ENCODE peak calls at places on chromosomes 2 and 18, in five cellular contexts. M is gastrocnemius medialis, Y is ovary, K is IMR-90, P is heart left ventricle. F is an unnamed sample.

GRCh38 chr2:24287171-24287570 is 73.2 kb downstream of the ITSN2 start:
- DNase-seq in M (no peak), Y (no peak), P (no peak), K (no peak), F (no peak)

GRCh38 chr2:138455275-138455674 is 46.3 kb upstream of the SPOPL start:
- DNase-seq in P (no peak), Y (no peak), K (no peak), M (no peak), F (no peak)

GRCh38 chr2:177763532-177764265 is 308.9 kb downstream of the PDE11A start:
- DNase-seq in K (peak), M (peak), P (peak), Y (peak), F (peak)

GRCh38 chr2:199946836-199947235 is 8.5 kb downstream of the TYW5 start:
- DNase-seq in Y (no peak), M (no peak), P (no peak), K (no peak), F (no peak)

GRCh38 chr18:12293831-12294230 is 14.2 kb upstream of the TUBB6 start:
- DNase-seq in Y (no peak), P (no peak), K (no peak), M (no peak), F (no peak)

GRCh38 chr2:158773121-158773520 is 22.0 kb upstream of the DAPL1 start:
- DNase-seq in K (peak), Y (no peak), M (no peak), P (no peak), F (no peak)

GRCh38 chr18:22489694-22490093 is 72.0 kb upstream of the CTAGE1 start:
- DNase-seq in P (no peak), M (no peak), K (peak), Y (no peak), F (no peak)

GRCh38 chr2:191577611-191578010 is 100.3 kb upstream of the NABP1 start:
- DNase-seq in Y (no peak), P (no peak), M (no peak), K (no peak), F (no peak)

GRCh38 chr2:71597749-71598148 is 144.4 kb downstream of the DYSF start:
- DNase-seq in Y (no peak), M (no peak), K (no peak), P (no peak), F (no peak)

GRCh38 chr2:27839022-27839618 is 51.1 kb downstream of the RBKS start:
- DNase-seq in M (no peak), Y (no peak), P (no peak), K (no peak), F (no peak)

GRCh38 chr2:188327518-188328205 is 36.0 kb downstream of the GULP1 start:
- DNase-seq in Y (no peak), P (no peak), K (no peak), M (no peak), F (no peak)

GRCh38 chr2:18117592-18117991 is 239.1 kb downstream of the KCNS3 start:
- DNase-seq in Y (no peak), M (peak), K (peak), P (no peak), F (peak)

GRCh38 chr2:139394801-139395200 is 614.6 kb upstream of the NXPH2 start:
- DNase-seq in K (no peak), Y (no peak), P (no peak), M (no peak), F (no peak)

GRCh38 chr2:221965806-221966205 is 333.0 kb downstream of the PAX3 start:
- DNase-seq in M (no peak), P (no peak), Y (no peak), K (no peak), F (no peak)

GRCh38 chr18:51342815-51343214 is 145.3 kb upstream of the MEX3C start:
- DNase-seq in K (peak), M (no peak), Y (no peak), P (no peak), F (no peak)

GRCh38 chr2:200966770-200967169 is 3.3 kb upstream of the ORC2 start:
- DNase-seq in M (no peak), Y (no peak), P (no peak), K (peak), F (peak)

GRCh38 chr2:79716266-79716665 is 203.4 kb downstream of the CTNNA2 start:
- DNase-seq in M (no peak), Y (no peak), P (no peak), K (no peak), F (no peak)

GRCh38 chr18:41410007-41410406 is 545.0 kb upstream of the PIK3C3 start:
- DNase-seq in P (no peak), M (no peak), Y (no peak), K (no peak), F (no peak)

GRCh38 chr2:217735899-217736298 is 266.9 kb downstream of the TNS1 start:
- DNase-seq in M (no peak), Y (no peak), K (no peak), P (no peak), F (no peak)

GRCh38 chr2:239184968-239185903 is 215.6 kb downstream of the HDAC4 start:
- DNase-seq in P (no peak), M (no peak), K (no peak), Y (no peak), F (no peak)

GRCh38 chr2:124145982-124146381 is 120.9 kb downstream of the CNTNAP5 start:
- DNase-seq in M (no peak), P (no peak), Y (no peak), K (no peak), F (no peak)

GRCh38 chr2:207937253-207937652 is 88.1 kb downstream of the PLEKHM3 start:
- DNase-seq in P (no peak), K (no peak), M (no peak), Y (no peak), F (no peak)

GRCh38 chr2:41872646-41873045 is 175.2 kb upstream of the PKDCC start:
- DNase-seq in M (no peak), P (no peak), K (peak), Y (no peak), F (no peak)

GRCh38 chr2:15706986-15707632 is 115.4 kb downstream of the DDX1 start:
- DNase-seq in M (no peak), K (no peak), P (no peak), Y (no peak), F (no peak)

GRCh38 chr2:153770359-153770991 is 101.2 kb upstream of the GALNT13 start:
- DNase-seq in P (no peak), K (no peak), M (no peak), Y (no peak), F (no peak)

GRCh38 chr2:143259368-143259958 is 130.2 kb downstream of the ARHGAP15 start:
- DNase-seq in K (peak), P (peak), Y (peak), M (peak), F (peak)

GRCh38 chr2:143034292-143035074 is 94.7 kb upstream of the ARHGAP15 start:
- DNase-seq in M (no peak), P (peak), K (peak), Y (peak), F (peak)

GRCh38 chr18:60493066-60493465 is 120.5 kb upstream of the MC4R start:
- DNase-seq in Y (no peak), K (no peak), P (no peak), M (no peak), F (no peak)

GRCh38 chr18:57803119-57803969 is at the start of gene ATP8B1:
- DNase-seq in K (peak), Y (peak), M (peak), P (peak), F (no peak)
- TF ChIP-seq POLR2A in K (peak), Y (peak), M (peak), P (peak), F (peak)

GRCh38 chr2:135074216-135074615 is 22.1 kb downstream of the RAB3GAP1 start:
- DNase-seq in P (no peak), K (no peak), Y (no peak), M (no peak), F (no peak)
- TF ChIP-seq POLR2A in P (no peak), K (no peak), Y (no peak), M (no peak), F (no peak)

DNA sequence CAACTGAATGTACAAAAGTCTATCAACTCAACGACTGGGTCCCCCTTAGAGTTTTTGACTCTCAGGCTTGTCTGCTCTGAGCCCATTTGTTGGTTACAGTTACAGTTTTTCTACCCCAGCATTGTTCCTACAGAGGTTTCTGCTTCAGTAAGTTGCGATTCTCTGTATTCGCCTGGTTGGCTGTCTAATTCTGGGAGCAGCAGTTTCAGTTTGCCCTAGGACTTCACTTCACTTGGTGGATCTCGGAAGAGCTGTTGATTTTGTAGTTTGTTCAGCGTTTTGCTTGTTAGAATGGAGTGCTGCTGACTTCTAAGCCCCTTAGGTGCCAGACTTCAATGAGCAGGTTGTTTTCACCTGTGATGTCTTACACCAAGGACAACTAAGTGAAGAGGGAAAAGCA is 296.5 kb upstream of the EPAS1 start:
- DNase-seq in Y (no peak), P (no peak), K (no peak), M (no peak), F (no peak)
- TF ChIP-seq POLR2A in Y (no peak), P (no peak), K (no peak), M (no peak), F (no peak)

GRCh38 chr2:37230581-37230980 is 815 bp downstream of the CEBPZ start:
- DNase-seq in K (no peak), P (no peak), M (no peak), Y (no peak), F (no peak)

GRCh38 chr2:37228788-37229187 is 2.6 kb downstream of the CEBPZ start:
- DNase-seq in M (no peak), Y (no peak), P (no peak), K (no peak), F (no peak)

GRCh38 chr2:37226863-37227262 is 4.5 kb downstream of the CEBPZ start:
- DNase-seq in M (no peak), K (no peak), P (no peak), Y (no peak), F (no peak)

GRCh38 chr2:37232131-37232933 is 874 bp downstream of the NDUFAF7 start:
- DNase-seq in M (no peak), P (peak), K (peak), Y (peak), F (peak)

DNA sequence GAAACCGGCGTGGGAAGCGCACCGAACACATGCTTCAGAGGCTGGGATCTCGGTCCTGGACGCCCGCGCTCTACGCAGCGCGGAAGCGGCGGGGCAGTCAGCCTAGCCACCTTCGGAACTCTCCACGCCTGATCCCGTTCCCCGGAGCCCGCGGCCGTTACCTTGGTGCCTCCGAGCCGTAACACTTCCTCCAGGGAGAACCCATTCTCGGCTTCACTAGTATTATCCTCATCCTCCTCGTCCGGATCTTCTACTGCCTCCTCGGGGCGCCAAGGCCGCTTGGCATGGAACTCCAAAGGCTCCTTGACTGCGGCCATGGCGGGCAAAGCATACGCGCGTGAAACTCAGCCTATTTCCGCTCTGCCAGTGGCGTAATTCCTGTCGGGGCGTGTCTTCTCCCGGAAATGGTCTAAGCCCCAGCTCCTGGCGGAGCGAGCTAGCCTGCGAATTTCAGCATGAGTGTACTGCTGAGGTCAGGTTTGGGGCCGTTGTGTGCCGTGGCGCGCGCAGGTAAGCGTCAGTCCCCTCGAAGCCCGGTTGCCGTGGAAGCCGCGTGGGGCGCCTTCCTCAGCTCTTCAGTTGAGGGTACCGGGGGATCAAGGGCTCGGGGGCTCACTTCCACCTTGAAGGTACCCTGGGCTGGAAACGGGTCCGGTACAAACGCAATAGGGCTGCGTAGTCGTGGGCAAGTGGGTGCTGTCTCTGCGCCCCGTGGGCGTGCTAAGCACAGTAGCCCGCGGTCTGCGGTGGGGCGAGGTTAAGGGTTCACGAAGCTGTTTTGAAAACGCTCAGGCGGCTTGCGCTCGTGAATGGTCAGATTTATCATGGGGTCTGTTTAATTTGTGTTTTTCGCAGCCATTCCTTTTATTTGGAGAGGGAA is at the start of the genes CEBPZ and NDUFAF7:
- DNase-seq in M (peak), Y (peak), P (peak), K (peak), F (peak)
- TF ChIP-seq POLR2A in M (peak), Y (peak), P (peak), K (peak), F (peak)

GRCh38 chr18:40366521-40366920 is 1588.5 kb upstream of the PIK3C3 start:
- DNase-seq in Y (no peak), K (no peak), M (no peak), P (no peak), F (no peak)

GRCh38 chr18:40375811-40376210 is 1579.2 kb upstream of the PIK3C3 start:
- DNase-seq in K (peak), Y (no peak), M (no peak), P (no peak), F (no peak)

GRCh38 chr18:40367576-40367975 is 1587.5 kb upstream of the PIK3C3 start:
- DNase-seq in Y (no peak), K (no peak), M (no peak), P (no peak), F (no peak)

GRCh38 chr18:40371673-40372072 is 1583.4 kb upstream of the PIK3C3 start:
- DNase-seq in K (peak), M (no peak), P (no peak), Y (no peak), F (no peak)
- TF ChIP-seq POLR2A in K (no peak), M (no peak), P (no peak), Y (no peak), F (no peak)

DNA sequence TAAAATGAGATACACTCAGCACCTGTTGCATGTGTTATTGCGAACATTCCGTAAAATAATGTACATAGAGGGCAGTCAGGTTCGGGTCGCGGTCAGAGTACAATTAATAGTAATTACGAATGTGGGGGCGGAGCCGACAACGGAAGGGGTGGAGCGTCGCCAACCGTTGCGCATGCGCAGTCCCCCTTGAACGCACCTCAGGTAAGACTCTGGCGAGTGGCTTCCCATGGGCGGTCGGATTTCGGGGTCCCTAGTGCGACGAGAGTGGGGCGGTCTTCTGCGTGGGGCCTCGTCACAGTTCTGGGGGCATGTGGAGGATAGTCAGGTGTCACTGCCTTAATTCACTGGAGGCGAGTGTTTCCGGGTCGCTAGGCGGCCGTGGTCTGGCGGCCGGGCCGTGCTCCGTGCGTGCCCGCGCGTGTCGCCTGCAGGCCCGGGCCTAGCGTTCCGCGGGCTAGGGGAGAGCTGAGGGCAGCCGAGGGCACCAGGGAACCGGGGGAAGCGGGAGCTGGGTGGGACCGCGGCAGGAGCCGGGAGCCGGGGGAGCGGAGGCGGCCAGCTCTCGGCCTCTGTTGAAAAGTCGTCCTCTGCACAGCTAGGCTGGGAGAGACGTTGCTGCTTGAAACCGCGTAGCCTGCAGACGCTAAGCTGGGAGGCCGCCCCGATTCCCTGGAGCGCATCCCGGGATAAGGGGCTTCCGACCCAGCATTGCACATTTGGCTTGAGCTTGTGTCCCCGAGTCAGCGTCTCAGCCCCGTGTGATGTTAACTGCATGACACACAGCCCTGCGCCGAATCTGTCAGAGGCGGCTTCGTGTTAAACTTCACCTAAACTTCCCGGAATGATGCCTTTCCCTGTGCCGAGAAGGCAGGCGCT is at the start of gene CEBPZOS:
- DNase-seq in Y (peak), P (peak), K (peak), M (peak), F (peak)
- TF ChIP-seq POLR2A in Y (peak), P (peak), K (peak), M (peak), F (peak)

GRCh38 chr2:196230460-196230859 is 59.1 kb upstream of the STK17B start:
- DNase-seq in M (no peak), K (no peak), P (no peak), Y (no peak), F (no peak)

GRCh38 chr2:196229013-196229412 is 57.6 kb upstream of the STK17B start:
- DNase-seq in M (no peak), K (no peak), P (no peak), Y (no peak), F (no peak)

GRCh38 chr2:196233033-196233807 is 61.8 kb upstream of the STK17B start:
- DNase-seq in K (peak), P (no peak), Y (no peak), M (no peak), F (peak)

GRCh38 chr2:196226058-196226747 is 54.8 kb upstream of the STK17B start:
- DNase-seq in M (no peak), K (no peak), Y (no peak), P (no peak), F (no peak)

GRCh38 chr2:196230051-196230450 is 58.7 kb upstream of the STK17B start:
- DNase-seq in Y (no peak), M (no peak), K (no peak), P (no peak), F (no peak)
- TF ChIP-seq POLR2A in Y (no peak), M (no peak), K (no peak), P (no peak), F (no peak)